ENCODE peak calls at places on chromosome 3, in five cellular contexts. One of them, this sample, is unnamed.

GRCh38 chr3:143315766-143316165 is 196.2 kb downstream of the CHST2 start:
- DNase-seq in fibroblast of villous mesenchyme: no peak
- DNase-seq in hepatocyte: no peak
- DNase-seq in GM04504: no peak
- DNase-seq in AG04450: no peak
- DNase-seq in this sample: no peak

GRCh38 chr3:127299276-127299675 is 11.4 kb upstream of the PRR20G start:
- DNase-seq in AG04450: no peak
- DNase-seq in GM04504: no peak
- DNase-seq in fibroblast of villous mesenchyme: no peak
- DNase-seq in hepatocyte: no peak
- DNase-seq in this sample: no peak

GRCh38 chr3:23836536-23837230 is 30.9 kb downstream of the UBE2E1 start:
- DNase-seq in fibroblast of villous mesenchyme: peak; percentile 49
- DNase-seq in AG04450: no peak
- DNase-seq in GM04504: no peak
- DNase-seq in hepatocyte: no peak
- DNase-seq in this sample: no peak

GRCh38 chr3:69126999-69127398 is 4.6 kb upstream of the LMOD3 start:
- DNase-seq in hepatocyte: peak; percentile 31
- DNase-seq in GM04504: no peak
- DNase-seq in AG04450: no peak
- DNase-seq in fibroblast of villous mesenchyme: no peak
- DNase-seq in this sample: no peak

GRCh38 chr3:123792473-123793201 is 91.5 kb downstream of the MYLK start:
- DNase-seq in AG04450: no peak
- DNase-seq in GM04504: no peak
- DNase-seq in hepatocyte: no peak
- DNase-seq in fibroblast of villous mesenchyme: peak; percentile 78
- DNase-seq in this sample: no peak

GRCh38 chr3:111903067-111903511 is 44.0 kb downstream of the PHLDB2 start:
- DNase-seq in AG04450: peak; percentile 47
- DNase-seq in hepatocyte: no peak
- DNase-seq in GM04504: peak; percentile 51
- DNase-seq in fibroblast of villous mesenchyme: peak; percentile 65
- DNase-seq in this sample: peak; percentile 70

GRCh38 chr3:60417590-60417989 is 833.7 kb downstream of the FHIT start:
- DNase-seq in fibroblast of villous mesenchyme: no peak
- DNase-seq in AG04450: no peak
- DNase-seq in GM04504: no peak
- DNase-seq in hepatocyte: no peak
- DNase-seq in this sample: no peak

GRCh38 chr3:47612178-47612577 is 33.5 kb upstream of the CSPG5 start:
- DNase-seq in AG04450: peak; percentile 15
- DNase-seq in hepatocyte: no peak
- DNase-seq in GM04504: peak; percentile 21
- DNase-seq in fibroblast of villous mesenchyme: peak; percentile 71
- DNase-seq in this sample: peak; percentile 11

GRCh38 chr3:50189274-50189673 is 2.1 kb upstream of the GNAT1 start:
- DNase-seq in fibroblast of villous mesenchyme: peak; percentile 77
- DNase-seq in AG04450: peak; percentile 55
- DNase-seq in GM04504: peak; percentile 68
- DNase-seq in hepatocyte: peak; percentile 91
- DNase-seq in this sample: peak; percentile 40

GRCh38 chr3:71584216-71585061 is 911 bp upstream of the FOXP1 start:
- DNase-seq in fibroblast of villous mesenchyme: peak; percentile 55
- DNase-seq in hepatocyte: peak; percentile 59
- DNase-seq in GM04504: no peak
- DNase-seq in AG04450: no peak
- DNase-seq in this sample: no peak

GRCh38 chr3:58063424-58063823 is 55.2 kb downstream of the FLNB start:
- DNase-seq in hepatocyte: peak; percentile 40
- DNase-seq in AG04450: no peak
- DNase-seq in fibroblast of villous mesenchyme: peak; percentile 94
- DNase-seq in GM04504: no peak
- DNase-seq in this sample: peak; percentile 76

GRCh38 chr3:169053427-169053826 is 610.1 kb downstream of the MECOM start:
- DNase-seq in AG04450: no peak
- DNase-seq in GM04504: no peak
- DNase-seq in fibroblast of villous mesenchyme: no peak
- DNase-seq in hepatocyte: no peak
- DNase-seq in this sample: no peak

GRCh38 chr3:132721479-132722164 is 587 bp downstream of the NPHP3 start:
- DNase-seq in hepatocyte: peak; percentile 79
- DNase-seq in AG04450: no peak
- DNase-seq in GM04504: peak; percentile 28
- DNase-seq in fibroblast of villous mesenchyme: peak; percentile 71
- DNase-seq in this sample: peak; percentile 12

GRCh38 chr3:179083977-179084376 is 12.4 kb upstream of the ZMAT3 start:
- DNase-seq in AG04450: no peak
- DNase-seq in fibroblast of villous mesenchyme: no peak
- DNase-seq in GM04504: no peak
- DNase-seq in hepatocyte: no peak
- DNase-seq in this sample: no peak

GRCh38 chr3:71266875-71267274 is 316.7 kb downstream of the FOXP1 start:
- DNase-seq in hepatocyte: no peak
- DNase-seq in AG04450: no peak
- DNase-seq in fibroblast of villous mesenchyme: no peak
- DNase-seq in GM04504: no peak
- DNase-seq in this sample: no peak

GRCh38 chr3:143567823-143568222 is 280.4 kb downstream of the SLC9A9 start:
- DNase-seq in GM04504: no peak
- DNase-seq in fibroblast of villous mesenchyme: no peak
- DNase-seq in AG04450: no peak
- DNase-seq in hepatocyte: no peak
- DNase-seq in this sample: no peak

GRCh38 chr3:126501736-126502135 is 15.8 kb downstream of the UROC1 start:
- DNase-seq in hepatocyte: no peak
- DNase-seq in GM04504: no peak
- DNase-seq in AG04450: no peak
- DNase-seq in fibroblast of villous mesenchyme: no peak
- DNase-seq in this sample: no peak

GRCh38 chr3:7585052-7585451 is 724.1 kb downstream of the GRM7 start:
- DNase-seq in fibroblast of villous mesenchyme: no peak
- DNase-seq in GM04504: no peak
- DNase-seq in hepatocyte: no peak
- DNase-seq in AG04450: no peak
- DNase-seq in this sample: no peak

GRCh38 chr3:196202516-196202970 is 8.7 kb downstream of the ZDHHC19 start:
- DNase-seq in hepatocyte: no peak
- DNase-seq in AG04450: no peak
- DNase-seq in GM04504: peak; percentile 46
- DNase-seq in fibroblast of villous mesenchyme: peak; percentile 73
- DNase-seq in this sample: no peak

GRCh38 chr3:102183186-102183585 is 251.6 kb upstream of the ZPLD1 start:
- DNase-seq in AG04450: no peak
- DNase-seq in fibroblast of villous mesenchyme: no peak
- DNase-seq in GM04504: no peak
- DNase-seq in hepatocyte: no peak
- DNase-seq in this sample: no peak

GRCh38 chr3:4824948-4825325 is 154.3 kb upstream of the BHLHE40 start:
- DNase-seq in GM04504: peak; percentile 39
- DNase-seq in fibroblast of villous mesenchyme: peak; percentile 71
- DNase-seq in hepatocyte: peak; percentile 40
- DNase-seq in AG04450: no peak
- DNase-seq in this sample: peak; percentile 55

GRCh38 chr3:2807514-2807913 is 302.7 kb downstream of the IL5RA start:
- DNase-seq in AG04450: no peak
- DNase-seq in hepatocyte: no peak
- DNase-seq in fibroblast of villous mesenchyme: no peak
- DNase-seq in GM04504: no peak
- DNase-seq in this sample: no peak

GRCh38 chr3:84820126-84820525 is 138.7 kb upstream of the CADM2 start:
- DNase-seq in GM04504: no peak
- DNase-seq in hepatocyte: no peak
- DNase-seq in AG04450: no peak
- DNase-seq in fibroblast of villous mesenchyme: no peak
- DNase-seq in this sample: no peak

GRCh38 chr3:176219970-176220369 is 977.3 kb downstream of the TBL1XR1 start:
- DNase-seq in GM04504: no peak
- DNase-seq in fibroblast of villous mesenchyme: no peak
- DNase-seq in hepatocyte: no peak
- DNase-seq in AG04450: no peak
- DNase-seq in this sample: no peak

GRCh38 chr3:30332196-30333021 is 274.0 kb upstream of the TGFBR2 start:
- DNase-seq in GM04504: no peak
- DNase-seq in hepatocyte: no peak
- DNase-seq in fibroblast of villous mesenchyme: no peak
- DNase-seq in AG04450: no peak
- DNase-seq in this sample: no peak

GRCh38 chr3:17090271-17090992 is 205.7 kb downstream of the PLCL2 start:
- DNase-seq in hepatocyte: no peak
- DNase-seq in GM04504: no peak
- DNase-seq in AG04450: no peak
- DNase-seq in fibroblast of villous mesenchyme: no peak
- DNase-seq in this sample: no peak

GRCh38 chr3:14452676-14453367 is 50.4 kb downstream of the SLC6A6 start:
- DNase-seq in fibroblast of villous mesenchyme: peak; percentile 94
- DNase-seq in AG04450: peak; percentile 96
- DNase-seq in hepatocyte: peak; percentile 81
- DNase-seq in GM04504: peak; percentile 97
- DNase-seq in this sample: peak; percentile 99

GRCh38 chr3:143586565-143586964 is 261.7 kb downstream of the SLC9A9 start:
- DNase-seq in fibroblast of villous mesenchyme: no peak
- DNase-seq in GM04504: peak; percentile 38
- DNase-seq in hepatocyte: no peak
- DNase-seq in AG04450: no peak
- DNase-seq in this sample: peak; percentile 30

GRCh38 chr3:187954486-187955075 is 199.4 kb upstream of the LPP start:
- DNase-seq in hepatocyte: no peak
- DNase-seq in fibroblast of villous mesenchyme: peak; percentile 82
- DNase-seq in GM04504: peak; percentile 43
- DNase-seq in AG04450: peak; percentile 39
- DNase-seq in this sample: peak; percentile 65

GRCh38 chr3:143480306-143480852 is 360.8 kb downstream of the CHST2 start:
- DNase-seq in GM04504: no peak
- DNase-seq in AG04450: no peak
- DNase-seq in hepatocyte: peak; percentile 49
- DNase-seq in fibroblast of villous mesenchyme: no peak
- DNase-seq in this sample: peak; percentile 37

GRCh38 chr3:171825222-171825828 is 15.0 kb upstream of the PLD1 start:
- DNase-seq in hepatocyte: peak; percentile 56
- DNase-seq in fibroblast of villous mesenchyme: peak; percentile 100
- DNase-seq in AG04450: no peak
- DNase-seq in GM04504: peak; percentile 81
- DNase-seq in this sample: peak; percentile 84

GRCh38 chr3:53254190-53254809 is 1.5 kb downstream of the TKT start:
- DNase-seq in hepatocyte: peak; percentile 47
- DNase-seq in fibroblast of villous mesenchyme: no peak
- DNase-seq in AG04450: no peak
- DNase-seq in GM04504: no peak
- DNase-seq in this sample: no peak

GRCh38 chr3:52430416-52430810 is 14.5 kb downstream of the SEMA3G start:
- DNase-seq in GM04504: no peak
- DNase-seq in hepatocyte: no peak
- DNase-seq in fibroblast of villous mesenchyme: no peak
- DNase-seq in AG04450: no peak
- DNase-seq in this sample: no peak

GRCh38 chr3:39505866-39506738 is 38.6 kb downstream of the MOBP start:
- DNase-seq in GM04504: no peak
- DNase-seq in AG04450: no peak
- DNase-seq in fibroblast of villous mesenchyme: no peak
- DNase-seq in hepatocyte: no peak
- DNase-seq in this sample: no peak

GRCh38 chr3:41158947-41159346 is 40.4 kb upstream of the CTNNB1 start:
- DNase-seq in hepatocyte: peak; percentile 68
- DNase-seq in fibroblast of villous mesenchyme: no peak
- DNase-seq in AG04450: no peak
- DNase-seq in GM04504: no peak
- DNase-seq in this sample: no peak

GRCh38 chr3:112671930-112672715 is 31.2 kb upstream of the CCDC80 start:
- DNase-seq in fibroblast of villous mesenchyme: peak; percentile 96
- DNase-seq in GM04504: peak; percentile 94
- DNase-seq in hepatocyte: peak; percentile 49
- DNase-seq in AG04450: peak; percentile 77
- DNase-seq in this sample: peak; percentile 92

GRCh38 chr3:9420850-9421549 is 23.6 kb downstream of the SETD5 start:
- DNase-seq in GM04504: no peak
- DNase-seq in hepatocyte: no peak
- DNase-seq in AG04450: no peak
- DNase-seq in fibroblast of villous mesenchyme: peak; percentile 30
- DNase-seq in this sample: no peak

GRCh38 chr3:49006591-49007067 is 562 bp upstream of the WDR6 start:
- DNase-seq in GM04504: no peak
- DNase-seq in fibroblast of villous mesenchyme: peak; percentile 71
- DNase-seq in AG04450: no peak
- DNase-seq in hepatocyte: peak; percentile 67
- DNase-seq in this sample: no peak